ENCODE peak calls at places on chromosomes 3 and 15, in five cellular contexts. One of them, this sample, is unnamed.

GRCh38 chr3:43581343-43581742 is 40.5 kb downstream of the ANO10 start:
- DNase-seq in OCI-LY7: no peak
- DNase-seq in HepG2: no peak
- DNase-seq in neural crest cell: no peak
- DNase-seq in AG10803: peak; percentile 18
- DNase-seq in this sample: no peak

GRCh38 chr3:139120336-139120971 is 75.8 kb upstream of the PRR23C start:
- DNase-seq in HepG2: no peak
- DNase-seq in OCI-LY7: no peak
- DNase-seq in neural crest cell: peak; percentile 22
- DNase-seq in AG10803: peak; percentile 85
- DNase-seq in this sample: no peak

GRCh38 chr3:181239456-181239855 is 249.9 kb upstream of the DNAJC19 start:
- DNase-seq in neural crest cell: no peak
- DNase-seq in HepG2: no peak
- DNase-seq in OCI-LY7: no peak
- DNase-seq in AG10803: no peak
- DNase-seq in this sample: no peak

GRCh38 chr3:71228156-71228885 is 355.2 kb downstream of the FOXP1 start:
- DNase-seq in OCI-LY7: no peak
- DNase-seq in AG10803: no peak
- DNase-seq in HepG2: no peak
- DNase-seq in neural crest cell: no peak
- DNase-seq in this sample: no peak

GRCh38 chr3:77319711-77320110 is 279.8 kb downstream of the ROBO2 start:
- DNase-seq in OCI-LY7: peak; percentile 1
- DNase-seq in HepG2: peak; percentile 15
- DNase-seq in AG10803: no peak
- DNase-seq in neural crest cell: no peak
- DNase-seq in this sample: peak; percentile 28

GRCh38 chr3:187017511-187018230 is 87.3 kb downstream of the ST6GAL1 start:
- DNase-seq in HepG2: no peak
- DNase-seq in neural crest cell: no peak
- DNase-seq in AG10803: no peak
- DNase-seq in OCI-LY7: no peak
- DNase-seq in this sample: no peak

GRCh38 chr15:27234593-27234992 is 263.6 kb downstream of the GABRG3 start:
- DNase-seq in HepG2: no peak
- DNase-seq in neural crest cell: no peak
- DNase-seq in AG10803: no peak
- DNase-seq in OCI-LY7: no peak
- DNase-seq in this sample: no peak

GRCh38 chr3:157573281-157573680 is 70.1 kb upstream of the VEPH1 start:
- DNase-seq in neural crest cell: no peak
- DNase-seq in AG10803: peak; percentile 75
- DNase-seq in OCI-LY7: no peak
- DNase-seq in HepG2: no peak
- DNase-seq in this sample: no peak

GRCh38 chr15:56913670-56914069 is 4.8 kb upstream of the TCF12 start:
- DNase-seq in OCI-LY7: no peak
- DNase-seq in AG10803: peak; percentile 68
- DNase-seq in HepG2: no peak
- DNase-seq in neural crest cell: no peak
- DNase-seq in this sample: no peak

GRCh38 chr3:50749822-50750221 is 75.1 kb downstream of the DOCK3 start:
- DNase-seq in AG10803: no peak
- DNase-seq in OCI-LY7: no peak
- DNase-seq in HepG2: no peak
- DNase-seq in neural crest cell: no peak
- DNase-seq in this sample: no peak

GRCh38 chr3:167380004-167380689 is at the start of gene ZBBX:
- DNase-seq in OCI-LY7: peak; percentile 87
- DNase-seq in neural crest cell: peak; percentile 95
- DNase-seq in HepG2: peak; percentile 70
- DNase-seq in AG10803: peak; percentile 55
- DNase-seq in this sample: peak; percentile 68

GRCh38 chr3:192819001-192819569 is 91.7 kb upstream of the FGF12 start:
- DNase-seq in OCI-LY7: no peak
- DNase-seq in neural crest cell: no peak
- DNase-seq in HepG2: no peak
- DNase-seq in AG10803: peak; percentile 75
- DNase-seq in this sample: peak; percentile 31

GRCh38 chr15:100769975-100770340 is 109.7 kb upstream of the ALDH1A3 start:
- DNase-seq in AG10803: no peak
- DNase-seq in OCI-LY7: no peak
- DNase-seq in HepG2: no peak
- DNase-seq in neural crest cell: no peak
- DNase-seq in this sample: no peak

GRCh38 chr15:66647358-66647757 is 54.7 kb upstream of the SMAD6 start:
- DNase-seq in AG10803: no peak
- DNase-seq in neural crest cell: no peak
- DNase-seq in OCI-LY7: no peak
- DNase-seq in HepG2: no peak
- DNase-seq in this sample: no peak

GRCh38 chr15:69154684-69155083 is 5.8 kb upstream of the GLCE start:
- DNase-seq in AG10803: peak; percentile 81
- DNase-seq in HepG2: no peak
- DNase-seq in OCI-LY7: no peak
- DNase-seq in neural crest cell: no peak
- DNase-seq in this sample: no peak

GRCh38 chr3:63344676-63345075 is 66.6 kb downstream of the SYNPR start:
- DNase-seq in HepG2: no peak
- DNase-seq in neural crest cell: no peak
- DNase-seq in OCI-LY7: no peak
- DNase-seq in AG10803: no peak
- DNase-seq in this sample: no peak

GRCh38 chr3:179775416-179776122 is 122.7 kb downstream of the USP13 start:
- DNase-seq in neural crest cell: no peak
- DNase-seq in AG10803: no peak
- DNase-seq in OCI-LY7: no peak
- DNase-seq in HepG2: no peak
- DNase-seq in this sample: no peak

GRCh38 chr3:85594648-85595047 is 635.9 kb downstream of the CADM2 start:
- DNase-seq in neural crest cell: no peak
- DNase-seq in HepG2: no peak
- DNase-seq in AG10803: no peak
- DNase-seq in OCI-LY7: no peak
- DNase-seq in this sample: no peak

GRCh38 chr3:41044526-41044925 is 154.8 kb upstream of the CTNNB1 start:
- DNase-seq in AG10803: no peak
- DNase-seq in OCI-LY7: no peak
- DNase-seq in neural crest cell: no peak
- DNase-seq in HepG2: no peak
- DNase-seq in this sample: no peak

GRCh38 chr3:197394464-197395321 is 96.3 kb upstream of the DLG1 start:
- DNase-seq in AG10803: peak; percentile 100
- DNase-seq in OCI-LY7: no peak
- DNase-seq in HepG2: no peak
- DNase-seq in neural crest cell: no peak
- DNase-seq in this sample: peak; percentile 80

GRCh38 chr3:115615001-115615447 is 8.3 kb upstream of the GAP43 start:
- DNase-seq in OCI-LY7: no peak
- DNase-seq in AG10803: no peak
- DNase-seq in HepG2: peak; percentile 52
- DNase-seq in neural crest cell: no peak
- DNase-seq in this sample: no peak

GRCh38 chr3:49924683-49925082 is 4.9 kb downstream of the MON1A start:
- DNase-seq in OCI-LY7: no peak
- DNase-seq in AG10803: peak; percentile 57
- DNase-seq in neural crest cell: no peak
- DNase-seq in HepG2: no peak
- DNase-seq in this sample: no peak

GRCh38 chr3:130539005-130539404 is 22.0 kb downstream of the COL6A6 start:
- DNase-seq in neural crest cell: peak; percentile 57
- DNase-seq in AG10803: peak; percentile 41
- DNase-seq in HepG2: peak; percentile 55
- DNase-seq in OCI-LY7: peak; percentile 49
- DNase-seq in this sample: peak; percentile 42

GRCh38 chr15:69296606-69297005 is 2.1 kb upstream of the PAQR5 start:
- DNase-seq in HepG2: no peak
- DNase-seq in OCI-LY7: no peak
- DNase-seq in AG10803: no peak
- DNase-seq in neural crest cell: no peak
- DNase-seq in this sample: no peak

GRCh38 chr3:127224118-127224517 is 31.2 kb downstream of the PRR23E start:
- DNase-seq in AG10803: no peak
- DNase-seq in neural crest cell: no peak
- DNase-seq in HepG2: no peak
- DNase-seq in OCI-LY7: no peak
- DNase-seq in this sample: no peak

GRCh38 chr3:187875868-187876267 is 130.6 kb upstream of the BCL6 start:
- DNase-seq in OCI-LY7: no peak
- DNase-seq in neural crest cell: no peak
- DNase-seq in HepG2: no peak
- DNase-seq in AG10803: no peak
- DNase-seq in this sample: no peak

GRCh38 chr3:114903213-114903612 is 243.9 kb downstream of the ZBTB20 start:
- DNase-seq in AG10803: no peak
- DNase-seq in OCI-LY7: no peak
- DNase-seq in HepG2: no peak
- DNase-seq in neural crest cell: no peak
- DNase-seq in this sample: no peak

GRCh38 chr3:31241533-31241932 is 291.2 kb upstream of the STT3B start:
- DNase-seq in HepG2: no peak
- DNase-seq in OCI-LY7: no peak
- DNase-seq in AG10803: no peak
- DNase-seq in neural crest cell: no peak
- DNase-seq in this sample: no peak

GRCh38 chr3:31240894-31241293 is 291.8 kb upstream of the STT3B start:
- DNase-seq in OCI-LY7: no peak
- DNase-seq in AG10803: no peak
- DNase-seq in HepG2: no peak
- DNase-seq in neural crest cell: no peak
- DNase-seq in this sample: no peak

GRCh38 chr3:31242026-31242455 is 290.7 kb upstream of the STT3B start:
- DNase-seq in OCI-LY7: no peak
- DNase-seq in neural crest cell: no peak
- DNase-seq in HepG2: no peak
- DNase-seq in AG10803: no peak
- DNase-seq in this sample: no peak

GRCh38 chr3:31240466-31240865 is 292.3 kb upstream of the STT3B start:
- DNase-seq in OCI-LY7: peak; percentile 34
- DNase-seq in neural crest cell: no peak
- DNase-seq in HepG2: no peak
- DNase-seq in AG10803: no peak
- DNase-seq in this sample: no peak

DNA sequence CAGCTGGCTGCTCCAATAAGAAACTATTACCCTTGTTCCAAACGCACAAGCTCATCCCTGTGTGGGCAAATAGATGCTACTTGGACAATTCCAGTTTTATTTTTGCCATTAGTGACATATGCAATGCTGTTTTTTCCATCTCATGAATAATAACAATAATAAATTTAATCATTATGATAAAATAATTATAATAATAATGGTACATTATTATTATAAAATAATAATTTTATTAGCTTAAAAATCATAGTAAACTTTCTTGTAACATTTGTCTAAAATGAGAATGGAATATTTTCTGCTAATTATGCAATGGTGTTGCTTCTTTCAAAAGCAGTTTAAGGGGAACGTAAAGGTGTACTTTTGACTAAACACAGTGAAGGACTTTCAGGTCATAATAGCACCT is 290.2 kb upstream of the STT3B start:
- DNase-seq in HepG2: no peak
- DNase-seq in OCI-LY7: no peak
- DNase-seq in neural crest cell: no peak
- DNase-seq in AG10803: no peak
- DNase-seq in this sample: no peak
- TF ChIP-seq CTCF in HepG2: no peak
- TF ChIP-seq CTCF in OCI-LY7: no peak
- TF ChIP-seq CTCF in neural crest cell: no peak
- TF ChIP-seq CTCF in AG10803: no peak
- TF ChIP-seq CTCF in this sample: no peak

GRCh38 chr15:79218588-79219200 is 63.8 kb upstream of the ANKRD34C start:
- DNase-seq in AG10803: peak; percentile 10
- DNase-seq in OCI-LY7: no peak
- DNase-seq in HepG2: no peak
- DNase-seq in neural crest cell: no peak
- DNase-seq in this sample: no peak
- TF ChIP-seq CTCF in AG10803: peak; percentile 53
- TF ChIP-seq CTCF in OCI-LY7: no peak
- TF ChIP-seq CTCF in HepG2: no peak
- TF ChIP-seq CTCF in neural crest cell: peak; percentile 60
- TF ChIP-seq CTCF in this sample: peak; percentile 17

GRCh38 chr15:88896339-88897033 is 1.1 kb upstream of the HAPLN3 start:
- DNase-seq in OCI-LY7: no peak
- DNase-seq in AG10803: no peak
- DNase-seq in HepG2: no peak
- DNase-seq in neural crest cell: peak; percentile 21
- DNase-seq in this sample: no peak

GRCh38 chr15:88897142-88897455 is 1.8 kb upstream of the HAPLN3 start:
- DNase-seq in AG10803: no peak
- DNase-seq in OCI-LY7: no peak
- DNase-seq in HepG2: no peak
- DNase-seq in neural crest cell: no peak
- DNase-seq in this sample: no peak

GRCh38 chr15:88899251-88899650 is 3.9 kb upstream of the HAPLN3 start:
- DNase-seq in neural crest cell: no peak
- DNase-seq in HepG2: no peak
- DNase-seq in OCI-LY7: no peak
- DNase-seq in AG10803: no peak
- DNase-seq in this sample: no peak

GRCh38 chr15:88898736-88899135 is 3.4 kb upstream of the HAPLN3 start:
- DNase-seq in AG10803: no peak
- DNase-seq in neural crest cell: no peak
- DNase-seq in HepG2: no peak
- DNase-seq in OCI-LY7: no peak
- DNase-seq in this sample: no peak

GRCh38 chr15:88897456-88898194 is 2.3 kb upstream of the HAPLN3 start:
- DNase-seq in neural crest cell: peak; percentile 73
- DNase-seq in AG10803: peak; percentile 80
- DNase-seq in HepG2: peak; percentile 41
- DNase-seq in OCI-LY7: peak; percentile 31
- DNase-seq in this sample: no peak
- TF ChIP-seq CTCF in neural crest cell: peak; percentile 63
- TF ChIP-seq CTCF in AG10803: peak; percentile 63
- TF ChIP-seq CTCF in HepG2: peak; percentile 65
- TF ChIP-seq CTCF in OCI-LY7: peak; percentile 60
- TF ChIP-seq CTCF in this sample: peak; percentile 21

GRCh38 chr3:147387550-147388394 is 18.6 kb downstream of the ZIC4 start:
- DNase-seq in neural crest cell: no peak
- DNase-seq in OCI-LY7: no peak
- DNase-seq in AG10803: no peak
- DNase-seq in HepG2: no peak
- DNase-seq in this sample: no peak

GRCh38 chr3:147383617-147384016 is 22.7 kb downstream of the ZIC4 start:
- DNase-seq in neural crest cell: no peak
- DNase-seq in HepG2: no peak
- DNase-seq in AG10803: no peak
- DNase-seq in OCI-LY7: no peak
- DNase-seq in this sample: no peak

GRCh38 chr3:147385059-147386012 is 21.0 kb downstream of the ZIC4 start:
- DNase-seq in neural crest cell: no peak
- DNase-seq in HepG2: no peak
- DNase-seq in AG10803: no peak
- DNase-seq in OCI-LY7: no peak
- DNase-seq in this sample: no peak

GRCh38 chr3:147381610-147382009 is 24.7 kb downstream of the ZIC4 start:
- DNase-seq in AG10803: no peak
- DNase-seq in HepG2: no peak
- DNase-seq in OCI-LY7: no peak
- DNase-seq in neural crest cell: no peak
- DNase-seq in this sample: no peak

GRCh38 chr3:147384210-147385058 is 21.9 kb downstream of the ZIC4 start:
- DNase-seq in HepG2: no peak
- DNase-seq in AG10803: no peak
- DNase-seq in neural crest cell: no peak
- DNase-seq in OCI-LY7: no peak
- DNase-seq in this sample: no peak
- TF ChIP-seq CTCF in HepG2: no peak
- TF ChIP-seq CTCF in AG10803: peak; percentile 15
- TF ChIP-seq CTCF in neural crest cell: peak; percentile 38
- TF ChIP-seq CTCF in OCI-LY7: no peak
- TF ChIP-seq CTCF in this sample: peak; percentile 23